ENCODE peak calls at places on chromosomes 13 and 19, in six cellular contexts. W is left cardiac atrium, G is memory B cell, K is AG09309, J is sciatic nerve, D is EL. H is an unnamed sample.

GRCh38 chr19:3176715-3177501 is 1.7 kb upstream of the S1PR4 start:
- DNase-seq in W (no peak), K (peak; percentile 37), G (no peak), J (peak; percentile 55), D (peak; percentile 79), H (no peak)

GRCh38 chr19:21202865-21203494 is 61.1 kb downstream of the ZNF431 start:
- DNase-seq in W (no peak), G (no peak), K (peak; percentile 10), J (no peak), D (peak; percentile 64), H (no peak)

GRCh38 chr19:33067121-33067520 is 2.4 kb upstream of the RHPN2 start:
- DNase-seq in J (no peak), G (no peak), K (no peak), W (no peak), D (no peak), H (no peak)

GRCh38 chr13:39405596-39405995 is 197.4 kb downstream of the LHFPL6 start:
- DNase-seq in D (no peak), W (no peak), J (no peak), G (no peak), K (no peak), H (no peak)

GRCh38 chr19:6030214-6030507 is 52.2 kb upstream of the RANBP3 start:
- DNase-seq in W (no peak), D (peak; percentile 85), G (no peak), J (peak; percentile 2), K (peak; percentile 45), H (no peak)

GRCh38 chr19:53596056-53596455 is 35.7 kb upstream of the DPRX start:
- DNase-seq in G (no peak), W (no peak), K (no peak), J (no peak), D (no peak), H (no peak)

GRCh38 chr19:42480335-42481095 is 37.8 kb upstream of the CXCL17 start:
- DNase-seq in G (no peak), K (no peak), J (no peak), D (peak; percentile 73), W (no peak), H (no peak)

GRCh38 chr19:11373166-11373884 is 1.1 kb upstream of the SWSAP1 start:
- DNase-seq in J (no peak), D (no peak), G (no peak), K (no peak), W (no peak), H (no peak)

GRCh38 chr19:33803383-33803782 is 6.7 kb downstream of the KCTD15 start:
- DNase-seq in D (no peak), G (no peak), K (no peak), W (no peak), J (no peak), H (no peak)

GRCh38 chr19:55552620-55553019 is 7.3 kb upstream of the SBK3 start:
- DNase-seq in D (peak; percentile 92), K (peak; percentile 82), J (no peak), W (no peak), G (no peak), H (peak; percentile 92)

GRCh38 chr19:475360-475759 is 14.5 kb upstream of the SHC2 start:
- DNase-seq in J (no peak), D (no peak), K (no peak), W (peak; percentile 10), G (no peak), H (no peak)

GRCh38 chr13:69565334-69565733 is 542.3 kb upstream of the ATXN8OS start:
- DNase-seq in K (no peak), J (no peak), W (no peak), D (no peak), G (no peak), H (no peak)

GRCh38 chr13:21338156-21338555 is 120.9 kb downstream of the ZDHHC20 start:
- DNase-seq in D (no peak), G (no peak), W (no peak), J (no peak), K (no peak), H (no peak)

GRCh38 chr19:11288349-11288748 is 7.6 kb upstream of the TSPAN16 start:
- DNase-seq in K (no peak), W (no peak), J (no peak), G (no peak), D (no peak), H (no peak)

GRCh38 chr13:21152251-21152899 is 24.0 kb downstream of the SKA3 start:
- DNase-seq in G (no peak), K (no peak), D (no peak), W (no peak), J (no peak), H (no peak)

GRCh38 chr19:4861147-4861546 is 6.3 kb downstream of the PLIN3 start:
- DNase-seq in D (no peak), G (no peak), K (no peak), W (no peak), J (no peak), H (no peak)

GRCh38 chr13:31824705-31825512 is 85.6 kb downstream of the RXFP2 start:
- DNase-seq in G (no peak), D (peak; percentile 23), W (no peak), J (no peak), K (no peak), H (no peak)

GRCh38 chr19:50795665-50796073 is 5.5 kb downstream of the ACP4 start:
- DNase-seq in D (peak; percentile 15), K (no peak), J (no peak), W (no peak), G (no peak), H (no peak)

GRCh38 chr19:47598407-47599349 is 10.3 kb upstream of the BICRA start:
- DNase-seq in G (no peak), K (peak; percentile 94), J (no peak), W (peak; percentile 55), D (peak; percentile 99), H (peak; percentile 87)

GRCh38 chr19:45809643-45810159 is 5.4 kb downstream of the RSPH6A start:
- DNase-seq in G (no peak), J (no peak), K (peak; percentile 16), D (peak; percentile 68), W (no peak), H (peak; percentile 23)

GRCh38 chr13:43085545-43085944 is 62.2 kb downstream of the DNAJC15 start:
- DNase-seq in D (peak; percentile 44), G (peak; percentile 10), W (no peak), K (no peak), J (no peak), H (no peak)

GRCh38 chr13:49536144-49536873 is 40.6 kb downstream of the PHF11 start:
- DNase-seq in W (no peak), J (no peak), D (no peak), G (no peak), K (no peak), H (no peak)

GRCh38 chr13:108993346-108993745 is 363.9 kb downstream of the MYO16 start:
- DNase-seq in D (no peak), J (no peak), W (no peak), K (peak; percentile 4), G (no peak), H (no peak)

GRCh38 chr13:99124695-99125334 is 75.8 kb upstream of the UBAC2 start:
- DNase-seq in W (no peak), D (peak; percentile 76), G (no peak), K (peak; percentile 4), J (no peak), H (peak; percentile 9)

GRCh38 chr13:42561752-42562467 is 12.0 kb upstream of the TNFSF11 start:
- DNase-seq in W (no peak), G (no peak), K (no peak), D (no peak), J (no peak), H (no peak)

GRCh38 chr13:74576504-74576903 is 442.3 kb upstream of the KLF12 start:
- DNase-seq in K (no peak), G (no peak), J (no peak), W (no peak), D (no peak), H (no peak)

GRCh38 chr13:77250968-77251367 is 75.9 kb downstream of the MYCBP2 start:
- DNase-seq in K (no peak), J (no peak), W (no peak), D (no peak), G (no peak), H (no peak)

GRCh38 chr19:11860721-11861120 is 12.2 kb downstream of the ZNF439 start:
- DNase-seq in G (no peak), D (no peak), K (no peak), W (no peak), J (no peak), H (no peak)

GRCh38 chr19:48925240-48925843 is 8.2 kb upstream of the DHDH start:
- DNase-seq in W (no peak), D (peak; percentile 91), J (no peak), G (no peak), K (peak; percentile 69), H (peak; percentile 73)

GRCh38 chr13:114145722-114146121 is 13.3 kb upstream of the RASA3 start:
- DNase-seq in D (no peak), W (no peak), G (no peak), J (no peak), K (no peak), H (no peak)

GRCh38 chr13:34001357-34001756 is 183.4 kb downstream of the RFC3 start:
- DNase-seq in W (peak; percentile 33), G (no peak), D (no peak), K (no peak), J (no peak), H (no peak)

GRCh38 chr19:4284176-4284958 is 5.3 kb downstream of the SHD start:
- DNase-seq in D (no peak), G (no peak), K (no peak), J (no peak), W (no peak), H (no peak)

GRCh38 chr13:74732736-74733135 is 598.5 kb upstream of the KLF12 start:
- DNase-seq in G (no peak), W (no peak), D (no peak), K (no peak), J (no peak), H (no peak)

GRCh38 chr19:20186163-20186562 is 19.1 kb downstream of the ZNF486 start:
- DNase-seq in W (no peak), G (no peak), K (no peak), D (no peak), J (no peak), H (no peak)

GRCh38 chr19:47107201-47107952 is 6.2 kb downstream of the ZC3H4 start:
- DNase-seq in J (no peak), D (peak; percentile 36), W (no peak), G (no peak), K (no peak), H (no peak)